ENCODE peak calls at places on chromosomes 6 and 20, in nine cellular contexts. O is ovary; A is mesendoderm; Z is stomach; J is prostate gland; E is lung; G is CD8-positive, alpha-beta T cell; D is CD4-positive, CD25-positive, alpha-beta regulatory T cell; K is heart left ventricle. L is an unnamed sample. For H3K4me1, the result is how much of the 10 kb centered on the place peaks cover.

GRCh38 chr20:46277602-46278001 is 30.7 kb downstream of the CDH22 start:
- DNase-seq in E (no peak), Z (no peak), D (no peak), J (no peak), K (no peak), G (no peak), O (no peak), A (no peak), L (no peak)

GRCh38 chr6:3797231-3798200 is 46.0 kb upstream of the PXDC1 start:
- DNase-seq in Z (no peak), J (no peak), O (no peak), K (no peak), E (no peak), G (no peak), A (peak), D (no peak), L (no peak)

GRCh38 chr6:122289721-122290501 is 109.5 kb upstream of the HSF2 start:
- DNase-seq in E (no peak), Z (no peak), A (peak), G (no peak), D (no peak), K (no peak), J (no peak), O (no peak), L (peak)

GRCh38 chr6:34476462-34476861 is 10.6 kb downstream of the PACSIN1 start:
- DNase-seq in O (no peak), A (no peak), G (no peak), K (no peak), E (no peak), D (no peak), Z (no peak), J (no peak), L (peak)

GRCh38 chr6:3061501-3061941 is 6.8 kb upstream of the RIPK1 start:
- DNase-seq in O (no peak), G (no peak), J (no peak), A (no peak), D (no peak), Z (no peak), K (no peak), E (no peak), L (no peak)

GRCh38 chr6:36915599-36915998 is 29.8 kb downstream of the C6orf89 start:
- DNase-seq in Z (no peak), D (no peak), E (no peak), A (no peak), G (no peak), O (no peak), J (no peak), K (no peak), L (no peak)

GRCh38 chr6:46648869-46649488 is 3.6 kb downstream of the CYP39A1 start:
- DNase-seq in G (no peak), E (no peak), O (no peak), D (no peak), A (no peak), Z (no peak), K (no peak), J (no peak), L (no peak)

GRCh38 chr6:44058617-44059358 is 68.5 kb downstream of the MRPL14 start:
- DNase-seq in A (peak), K (peak), G (no peak), O (no peak), E (peak), D (no peak), J (peak), Z (peak), L (no peak)

GRCh38 chr20:13400453-13400852 is 179.4 kb downstream of the ISM1 start:
- DNase-seq in O (no peak), J (no peak), K (no peak), E (no peak), D (no peak), Z (no peak), G (no peak), A (no peak), L (no peak)

GRCh38 chr6:125784365-125784764 is 6.4 kb upstream of the NCOA7 start:
- DNase-seq in D (no peak), J (no peak), A (no peak), G (no peak), K (no peak), O (no peak), Z (no peak), E (no peak), L (no peak)

GRCh38 chr6:31354788-31355539 is 2.0 kb downstream of the HLA-B start:
- DNase-seq in K (no peak), O (peak), E (no peak), Z (no peak), A (no peak), J (no peak), G (no peak), D (no peak), L (no peak)

GRCh38 chr20:46400253-46400652 is 6.2 kb downstream of the ELMO2 start:
- DNase-seq in A (peak), J (no peak), G (no peak), K (peak), D (no peak), Z (no peak), O (no peak), E (no peak), L (peak)

GRCh38 chr20:32922466-32922865 is 63.7 kb downstream of the EFCAB8 start:
- DNase-seq in A (no peak), J (no peak), K (no peak), O (no peak), Z (peak), E (no peak), D (no peak), G (no peak), L (no peak)

GRCh38 chr6:151804585-151805285 is 2.7 kb upstream of the ESR1 start:
- DNase-seq in J (no peak), A (no peak), E (no peak), O (no peak), D (no peak), Z (no peak), G (no peak), K (no peak), L (no peak)

GRCh38 chr6:151805286-151805840 is 2.1 kb upstream of the ESR1 start:
- DNase-seq in K (no peak), G (no peak), O (peak), A (no peak), E (no peak), D (no peak), J (no peak), Z (no peak), L (peak)

GRCh38 chr6:151807513-151808330 is at the start of gene ESR1:
- DNase-seq in Z (peak), A (peak), E (no peak), O (peak), J (no peak), D (no peak), K (no peak), G (no peak), L (peak)

GRCh38 chr6:151806757-151807512 is 547 bp upstream of the ESR1 start:
- DNase-seq in J (no peak), E (no peak), G (no peak), Z (no peak), O (no peak), A (no peak), D (no peak), K (no peak), L (no peak)

GRCh38 chr6:151808331-151809241 is 1.1 kb downstream of the ESR1 start:
- DNase-seq in E (no peak), Z (no peak), O (peak), G (no peak), D (no peak), K (no peak), A (peak), J (no peak), L (peak)
- H3K27ac ChIP-seq in E (no peak), Z (no peak), O (peak), G (no peak), D (no peak), K (no peak), A (no peak), J (peak), L (no peak)

GRCh38 chr6:106613590-106613989 is 15.7 kb downstream of the RTN4IP1 start:
- DNase-seq in E (no peak), O (no peak), D (no peak), A (peak), G (no peak), Z (no peak), J (no peak), K (no peak), L (no peak)

GRCh38 chr6:106614592-106615301 is 14.6 kb downstream of the RTN4IP1 start:
- DNase-seq in G (no peak), A (no peak), K (no peak), D (no peak), E (no peak), J (no peak), Z (no peak), O (no peak), L (no peak)

GRCh38 chr6:106611030-106611429 is 18.3 kb downstream of the RTN4IP1 start:
- DNase-seq in Z (no peak), K (no peak), E (no peak), D (no peak), G (no peak), O (no peak), J (no peak), A (no peak), L (no peak)

GRCh38 chr6:106614131-106614530 is 15.2 kb downstream of the RTN4IP1 start:
- DNase-seq in O (no peak), J (no peak), Z (no peak), A (no peak), K (no peak), E (no peak), G (no peak), D (no peak), L (no peak)

GRCh38 chr6:106612956-106613516 is 16.3 kb downstream of the RTN4IP1 start:
- DNase-seq in J (no peak), D (no peak), A (no peak), K (no peak), Z (no peak), G (no peak), E (no peak), O (no peak), L (no peak)
- H3K4me1 ChIP-seq in J (under half), D (under half), A (under half), K (under half), Z (under half), G (under half), E (under half), O (under half), L (under half)

DNA sequence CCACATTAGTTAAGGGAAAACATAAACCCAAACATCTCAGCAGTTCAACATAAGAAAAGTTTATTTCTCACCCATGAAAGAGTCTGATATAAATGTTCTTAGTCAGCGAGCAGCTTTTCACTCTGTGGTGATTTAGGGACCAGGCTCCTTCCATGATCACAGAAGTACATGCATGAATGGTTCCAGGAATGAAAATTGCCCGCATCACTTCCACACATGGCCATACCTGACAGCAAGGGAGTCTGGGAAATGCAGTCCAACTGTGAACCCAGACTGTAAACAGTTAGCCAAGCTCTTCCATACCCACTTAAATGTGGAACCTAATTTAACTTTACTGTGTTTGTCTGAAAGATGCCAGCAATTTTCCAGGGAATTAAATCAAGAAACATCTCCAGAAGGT is 353.9 kb downstream of the HACE1 start:
- DNase-seq in K (no peak), D (no peak), Z (no peak), J (no peak), A (no peak), G (no peak), E (no peak), O (no peak), L (no peak)
- H3K4me3 ChIP-seq in K (no peak), D (no peak), Z (no peak), J (no peak), A (no peak), G (no peak), E (no peak), O (no peak), L (no peak)

GRCh38 chr6:131134220-131134831 is 941 bp upstream of the AKAP7 start:
- DNase-seq in A (no peak), J (peak), G (no peak), E (no peak), Z (no peak), K (no peak), D (no peak), O (no peak), L (no peak)
- H3K27ac ChIP-seq in A (no peak), J (peak), G (peak), E (no peak), Z (peak), K (no peak), D (no peak), O (no peak), L (no peak)

GRCh38 chr6:1580585-1580984 is 29.1 kb upstream of the FOXC1 start:
- DNase-seq in E (no peak), J (no peak), O (no peak), Z (no peak), D (no peak), K (no peak), A (no peak), G (no peak), L (no peak)
- H3K4me1 ChIP-seq in E (under half), J (under half), O (under half), Z (under half), D (under half), K (under half), A (under half), G (under half), L (under half)

GRCh38 chr6:12748815-12749521 is 32.4 kb downstream of the PHACTR1 start:
- DNase-seq in E (no peak), O (no peak), K (no peak), D (no peak), G (no peak), J (no peak), Z (no peak), A (no peak), L (peak)
- H3K4me3 ChIP-seq in E (no peak), O (no peak), K (no peak), D (no peak), G (no peak), J (no peak), Z (peak), A (peak), L (peak)